ENCODE peak calls at places on chromosomes 12 and 14, in ten cellular contexts. O is AG09309; S is naive thymus-derived CD4-positive, alpha-beta T cell; V is right atrium auricular region; F is right lobe of liver; D is astrocyte of the spinal cord; U is GM23338; X is transverse colon; M is MG63; Z is tibial nerve. P is an unnamed sample.

GRCh38 chr12:31868980-31869379 is 90.2 kb upstream of the RESF1 start:
- DNase-seq in V (no peak), O (no peak), D (peak), M (peak), Z (no peak), S (no peak), U (no peak), X (no peak), F (peak), P (peak)

GRCh38 chr12:45615268-45615667 is 114.2 kb upstream of the ARID2 start:
- DNase-seq in X (no peak), M (peak), D (peak), O (peak), V (no peak), U (no peak), F (no peak), S (no peak), Z (no peak), P (peak)

GRCh38 chr12:29656762-29657538 is 126.8 kb downstream of the TMTC1 start:
- DNase-seq in S (no peak), Z (no peak), V (no peak), U (no peak), X (no peak), D (no peak), M (no peak), F (no peak), O (no peak), P (no peak)

GRCh38 chr12:27424631-27425230 is 21.8 kb upstream of the SMCO2 start:
- DNase-seq in M (no peak), F (no peak), D (peak), X (no peak), S (peak), U (peak), V (no peak), Z (no peak), O (peak), P (peak)

GRCh38 chr14:105891631-105892452 is 365.5 kb downstream of the TMEM121 start:
- DNase-seq in D (no peak), O (no peak), U (no peak), Z (peak), S (no peak), F (no peak), M (no peak), V (no peak), X (peak), P (no peak)

GRCh38 chr12:28622416-28622815 is 432.2 kb downstream of the CCDC91 start:
- DNase-seq in V (no peak), S (no peak), M (no peak), F (no peak), U (no peak), D (peak), X (no peak), Z (no peak), O (peak), P (peak)

GRCh38 chr12:12528361-12529092 is 34.1 kb downstream of the DUSP16 start:
- DNase-seq in U (no peak), O (no peak), S (no peak), V (no peak), X (no peak), D (no peak), M (no peak), F (peak), Z (no peak), P (no peak)

GRCh38 chr14:104981699-104982541 is 3.7 kb upstream of the CLBA1 start:
- DNase-seq in Z (no peak), S (no peak), V (no peak), F (no peak), O (no peak), M (no peak), X (no peak), U (no peak), D (no peak), P (no peak)

GRCh38 chr12:118035194-118036041 is 18.9 kb downstream of the RFC5 start:
- DNase-seq in V (no peak), M (peak), S (no peak), D (peak), U (no peak), F (no peak), O (no peak), X (peak), Z (no peak), P (no peak)

GRCh38 chr12:110619534-110619953 is 5.6 kb downstream of the TCTN1 start:
- DNase-seq in Z (no peak), X (no peak), F (no peak), M (no peak), S (peak), U (no peak), V (no peak), O (peak), D (no peak), P (no peak)

GRCh38 chr12:132624186-132624855 is 5.7 kb downstream of the P2RX2 start:
- DNase-seq in D (no peak), F (no peak), X (no peak), M (no peak), S (no peak), U (no peak), O (no peak), Z (no peak), V (no peak), P (no peak)

GRCh38 chr14:91159182-91159581 is 45.3 kb downstream of the DGLUCY start:
- DNase-seq in U (no peak), O (no peak), D (no peak), X (no peak), V (no peak), F (no peak), M (no peak), S (no peak), Z (no peak), P (no peak)

GRCh38 chr14:39419272-39419671 is 13.0 kb downstream of the FBXO33 start:
- DNase-seq in F (no peak), S (no peak), X (no peak), U (no peak), V (no peak), Z (no peak), M (no peak), O (no peak), D (no peak), P (no peak)

GRCh38 chr14:103483600-103483999 is 39.0 kb downstream of the CKB start:
- DNase-seq in U (no peak), V (no peak), Z (no peak), O (peak), D (peak), M (peak), X (no peak), F (no peak), S (no peak), P (peak)

GRCh38 chr14:99633913-99634312 is 11.0 kb upstream of the HHIPL1 start:
- DNase-seq in F (no peak), M (no peak), D (no peak), O (no peak), U (no peak), V (no peak), S (no peak), Z (no peak), X (no peak), P (no peak)

GRCh38 chr14:101372894-101373640 is 188.2 kb upstream of the DIO3 start:
- DNase-seq in V (no peak), X (no peak), D (no peak), O (no peak), U (no peak), M (no peak), S (no peak), F (no peak), Z (no peak), P (no peak)

GRCh38 chr12:108568653-108569154 is 6.3 kb downstream of the ISCU start:
- DNase-seq in O (no peak), S (peak), U (no peak), D (no peak), V (no peak), M (no peak), X (peak), Z (no peak), F (no peak), P (no peak)

GRCh38 chr12:13570005-13570694 is 373.6 kb downstream of the EMP1 start:
- DNase-seq in S (no peak), M (no peak), U (no peak), D (no peak), F (no peak), V (no peak), Z (no peak), O (no peak), X (no peak), P (peak)

GRCh38 chr12:45232771-45233372 is 17.0 kb downstream of the ANO6 start:
- DNase-seq in O (peak), V (peak), S (no peak), F (peak), X (no peak), D (peak), Z (no peak), M (peak), U (peak), P (peak)

GRCh38 chr14:68282479-68283377 is 463.1 kb downstream of the RAD51B start:
- DNase-seq in O (no peak), X (no peak), S (peak), Z (no peak), D (no peak), U (no peak), V (no peak), M (no peak), F (no peak), P (no peak)

GRCh38 chr12:79294590-79294989 is 396.2 kb downstream of the PAWR start:
- DNase-seq in Z (no peak), M (no peak), X (no peak), O (no peak), U (no peak), V (no peak), S (no peak), D (no peak), F (no peak), P (no peak)

GRCh38 chr12:110826592-110827200 is 20.1 kb upstream of the CCDC63 start:
- DNase-seq in D (peak), M (peak), S (peak), Z (peak), U (peak), F (peak), X (peak), V (peak), O (peak), P (peak)

GRCh38 chr12:83827860-83828259 is 1084.7 kb downstream of the SLC6A15 start:
- DNase-seq in Z (no peak), O (no peak), M (no peak), D (no peak), X (no peak), U (peak), F (no peak), S (no peak), V (no peak), P (peak)

DNA sequence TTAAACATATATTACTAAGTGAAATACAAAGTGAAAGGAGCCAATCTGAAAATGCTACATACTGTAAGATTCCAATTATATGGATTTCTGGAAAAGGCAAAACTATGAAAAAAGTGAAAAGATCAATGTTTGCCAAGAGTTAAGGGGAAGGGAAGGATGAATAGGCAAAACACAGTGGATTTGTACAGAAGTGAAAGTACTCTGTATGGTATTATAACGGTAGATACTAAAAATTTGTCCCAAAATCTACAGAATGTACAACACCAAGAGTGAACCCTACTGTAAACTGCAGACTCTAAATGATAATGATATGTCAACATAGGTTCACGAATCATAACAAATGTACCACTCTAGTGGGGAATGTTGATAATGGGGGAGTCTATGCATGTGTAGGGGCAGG is 17.8 kb downstream of the EEA1 start:
- DNase-seq in D (no peak), O (no peak), X (no peak), V (no peak), M (no peak), U (no peak), Z (no peak), F (no peak), S (no peak), P (no peak)
- H3K4me3 ChIP-seq in D (no peak), O (no peak), X (no peak), V (no peak), M (no peak), U (no peak), Z (no peak), F (no peak), S (no peak), P (no peak)

GRCh38 chr12:89874146-89874545 is 165.5 kb upstream of the ATP2B1 start:
- DNase-seq in X (no peak), Z (peak), U (no peak), O (no peak), D (peak), V (no peak), S (no peak), F (no peak), M (no peak), P (peak)
- H3K4me3 ChIP-seq in X (no peak), Z (no peak), U (no peak), O (no peak), D (no peak), V (no peak), S (no peak), F (no peak), M (no peak), P (no peak)

GRCh38 chr12:6693832-6694355 is 4.7 kb upstream of the ZNF384 start:
- DNase-seq in X (no peak), U (no peak), F (no peak), D (no peak), M (no peak), O (no peak), V (no peak), Z (no peak), S (no peak), P (no peak)

GRCh38 chr12:6692888-6693287 is 3.7 kb upstream of the ZNF384 start:
- DNase-seq in S (no peak), V (no peak), F (no peak), D (no peak), Z (no peak), U (peak), O (no peak), M (no peak), X (no peak), P (no peak)

GRCh38 chr12:6696690-6697583 is 3.7 kb downstream of the PIANP start:
- DNase-seq in V (no peak), Z (no peak), M (peak), X (no peak), D (no peak), O (no peak), S (no peak), F (no peak), U (no peak), P (no peak)

GRCh38 chr12:6695313-6696045 is 5.1 kb downstream of the PIANP start:
- DNase-seq in V (no peak), Z (no peak), O (no peak), X (no peak), S (no peak), F (no peak), D (no peak), M (no peak), U (no peak), P (no peak)

DNA sequence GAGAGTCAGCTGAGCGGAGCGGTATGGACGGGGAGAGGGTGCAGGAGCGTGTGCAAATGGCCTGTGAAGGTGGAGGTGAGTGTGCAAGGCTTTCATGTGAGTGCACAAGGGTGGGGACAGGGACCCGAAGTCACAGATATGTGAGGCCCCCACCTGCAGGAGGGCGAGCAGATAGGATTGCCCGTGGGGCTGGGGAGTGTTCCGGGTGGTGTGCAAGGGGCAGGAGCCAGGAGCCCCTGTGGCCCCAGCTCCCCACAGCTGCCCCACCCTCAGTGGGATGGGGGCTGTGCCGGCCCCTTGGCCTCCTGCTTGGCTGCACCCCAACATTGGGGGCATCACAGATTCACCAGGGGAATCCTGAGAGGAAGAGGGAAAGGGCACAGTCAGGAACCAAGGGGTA is 5.5 kb upstream of the ZNF384 start:
- DNase-seq in S (no peak), V (no peak), M (no peak), U (no peak), X (no peak), F (no peak), Z (no peak), O (no peak), D (no peak), P (no peak)
- H3K4me3 ChIP-seq in S (no peak), V (no peak), M (no peak), U (no peak), X (no peak), F (no peak), Z (no peak), O (no peak), D (no peak), P (no peak)

GRCh38 chr12:119594772-119595445 is 1.3 kb downstream of the TMEM233 start:
- DNase-seq in M (no peak), S (no peak), O (no peak), F (peak), V (no peak), U (peak), X (no peak), Z (no peak), D (peak), P (no peak)
- H3K4me3 ChIP-seq in M (peak), S (no peak), O (peak), F (peak), V (peak), U (peak), X (no peak), Z (peak), D (peak), P (no peak)